ENCODE peak calls at places on chromosomes 12 and 14, in nine cellular contexts. One of them, this sample, is unnamed.

GRCh38 chr12:89087149-89087834 is 265.0 kb downstream of the DUSP6 start:
- DNase-seq in ovary: no peak
- DNase-seq in stomach: peak; percentile 75
- DNase-seq in cardiac muscle cell: no peak
- DNase-seq in left ventricle myocardium inferior: no peak
- DNase-seq in BE2C: no peak
- DNase-seq in body of pancreas: no peak
- DNase-seq in IMR-90: no peak
- DNase-seq in heart right ventricle: no peak
- DNase-seq in this sample: no peak

GRCh38 chr12:34297790-34298164 is 275.5 kb downstream of the ALG10 start:
- DNase-seq in cardiac muscle cell: no peak
- DNase-seq in stomach: no peak
- DNase-seq in ovary: no peak
- DNase-seq in IMR-90: no peak
- DNase-seq in left ventricle myocardium inferior: no peak
- DNase-seq in BE2C: peak; percentile 0
- DNase-seq in body of pancreas: no peak
- DNase-seq in heart right ventricle: no peak
- DNase-seq in this sample: no peak

GRCh38 chr14:67622675-67623074 is 3.0 kb downstream of the ARG2 start:
- DNase-seq in ovary: no peak
- DNase-seq in cardiac muscle cell: peak; percentile 92
- DNase-seq in heart right ventricle: peak; percentile 23
- DNase-seq in BE2C: no peak
- DNase-seq in stomach: no peak
- DNase-seq in IMR-90: peak; percentile 85
- DNase-seq in body of pancreas: no peak
- DNase-seq in left ventricle myocardium inferior: no peak
- DNase-seq in this sample: no peak

GRCh38 chr12:54004841-54005530 is 3.8 kb upstream of the HOXC8 start:
- DNase-seq in heart right ventricle: no peak
- DNase-seq in body of pancreas: no peak
- DNase-seq in stomach: no peak
- DNase-seq in left ventricle myocardium inferior: no peak
- DNase-seq in ovary: no peak
- DNase-seq in BE2C: no peak
- DNase-seq in cardiac muscle cell: no peak
- DNase-seq in IMR-90: no peak
- DNase-seq in this sample: no peak

GRCh38 chr14:24367506-24368214 is at the start of gene NFATC4:
- DNase-seq in BE2C: peak; percentile 89
- DNase-seq in cardiac muscle cell: peak; percentile 98
- DNase-seq in ovary: peak; percentile 95
- DNase-seq in stomach: peak; percentile 70
- DNase-seq in body of pancreas: peak; percentile 73
- DNase-seq in left ventricle myocardium inferior: peak; percentile 75
- DNase-seq in heart right ventricle: peak; percentile 89
- DNase-seq in IMR-90: peak; percentile 96
- DNase-seq in this sample: peak; percentile 83

GRCh38 chr12:29818925-29819324 is 35.2 kb upstream of the TMTC1 start:
- DNase-seq in IMR-90: no peak
- DNase-seq in heart right ventricle: peak; percentile 55
- DNase-seq in cardiac muscle cell: peak; percentile 22
- DNase-seq in BE2C: peak; percentile 50
- DNase-seq in left ventricle myocardium inferior: peak; percentile 61
- DNase-seq in ovary: no peak
- DNase-seq in stomach: no peak
- DNase-seq in body of pancreas: no peak
- DNase-seq in this sample: no peak

GRCh38 chr12:101038289-101038871 is 171.7 kb downstream of the SLC5A8 start:
- DNase-seq in BE2C: no peak
- DNase-seq in left ventricle myocardium inferior: no peak
- DNase-seq in stomach: no peak
- DNase-seq in IMR-90: peak; percentile 19
- DNase-seq in cardiac muscle cell: peak; percentile 53
- DNase-seq in body of pancreas: no peak
- DNase-seq in heart right ventricle: no peak
- DNase-seq in ovary: no peak
- DNase-seq in this sample: no peak

GRCh38 chr14:105071326-105071725 is 6.1 kb upstream of the GPR132 start:
- DNase-seq in cardiac muscle cell: no peak
- DNase-seq in body of pancreas: no peak
- DNase-seq in heart right ventricle: no peak
- DNase-seq in stomach: no peak
- DNase-seq in ovary: no peak
- DNase-seq in IMR-90: no peak
- DNase-seq in BE2C: no peak
- DNase-seq in left ventricle myocardium inferior: no peak
- DNase-seq in this sample: no peak

GRCh38 chr14:93943052-93943451 is 15.9 kb downstream of the FAM181A start:
- DNase-seq in left ventricle myocardium inferior: no peak
- DNase-seq in IMR-90: peak; percentile 78
- DNase-seq in ovary: no peak
- DNase-seq in heart right ventricle: no peak
- DNase-seq in BE2C: no peak
- DNase-seq in cardiac muscle cell: no peak
- DNase-seq in stomach: no peak
- DNase-seq in body of pancreas: no peak
- DNase-seq in this sample: no peak

GRCh38 chr14:80867091-80867490 is 74.4 kb downstream of the CEP128 start:
- DNase-seq in IMR-90: peak; percentile 31
- DNase-seq in heart right ventricle: no peak
- DNase-seq in body of pancreas: no peak
- DNase-seq in stomach: no peak
- DNase-seq in BE2C: no peak
- DNase-seq in left ventricle myocardium inferior: no peak
- DNase-seq in cardiac muscle cell: no peak
- DNase-seq in ovary: no peak
- DNase-seq in this sample: no peak

GRCh38 chr14:80865565-80865964 is 76.0 kb downstream of the CEP128 start:
- DNase-seq in BE2C: no peak
- DNase-seq in left ventricle myocardium inferior: no peak
- DNase-seq in body of pancreas: no peak
- DNase-seq in ovary: no peak
- DNase-seq in stomach: no peak
- DNase-seq in IMR-90: no peak
- DNase-seq in cardiac muscle cell: no peak
- DNase-seq in heart right ventricle: no peak
- DNase-seq in this sample: no peak

GRCh38 chr14:80867798-80868197 is 73.7 kb downstream of the CEP128 start:
- DNase-seq in cardiac muscle cell: no peak
- DNase-seq in IMR-90: no peak
- DNase-seq in stomach: no peak
- DNase-seq in BE2C: no peak
- DNase-seq in body of pancreas: no peak
- DNase-seq in ovary: no peak
- DNase-seq in heart right ventricle: no peak
- DNase-seq in left ventricle myocardium inferior: no peak
- DNase-seq in this sample: no peak

GRCh38 chr14:80862983-80863382 is 78.6 kb downstream of the CEP128 start:
- DNase-seq in body of pancreas: no peak
- DNase-seq in BE2C: no peak
- DNase-seq in left ventricle myocardium inferior: no peak
- DNase-seq in stomach: no peak
- DNase-seq in IMR-90: no peak
- DNase-seq in heart right ventricle: no peak
- DNase-seq in cardiac muscle cell: peak; percentile 5
- DNase-seq in ovary: no peak
- DNase-seq in this sample: no peak
- TF ChIP-seq CTCF in body of pancreas: no peak
- TF ChIP-seq CTCF in BE2C: peak; percentile 20
- TF ChIP-seq CTCF in left ventricle myocardium inferior: no peak
- TF ChIP-seq CTCF in stomach: no peak
- TF ChIP-seq CTCF in IMR-90: peak; percentile 47
- TF ChIP-seq CTCF in heart right ventricle: no peak
- TF ChIP-seq CTCF in cardiac muscle cell: peak; percentile 35
- TF ChIP-seq CTCF in ovary: no peak
- TF ChIP-seq CTCF in this sample: no peak

GRCh38 chr12:106495354-106495965 is 87.3 kb upstream of the RFX4 start:
- DNase-seq in ovary: no peak
- DNase-seq in IMR-90: no peak
- DNase-seq in body of pancreas: no peak
- DNase-seq in cardiac muscle cell: no peak
- DNase-seq in heart right ventricle: no peak
- DNase-seq in stomach: no peak
- DNase-seq in left ventricle myocardium inferior: no peak
- DNase-seq in BE2C: no peak
- DNase-seq in this sample: no peak
- H3K4me1 ChIP-seq in ovary: no peaks in the 10 kb centered on the region
- H3K4me1 ChIP-seq in IMR-90: no peaks in the 10 kb centered on the region
- H3K4me1 ChIP-seq in body of pancreas: no peaks in the 10 kb centered on the region
- H3K4me1 ChIP-seq in cardiac muscle cell: no peaks in the 10 kb centered on the region
- H3K4me1 ChIP-seq in heart right ventricle: no peaks in the 10 kb centered on the region
- H3K4me1 ChIP-seq in stomach: no peaks in the 10 kb centered on the region
- H3K4me1 ChIP-seq in left ventricle myocardium inferior: peaks cover 9% of the 10 kb centered on the region
- H3K4me1 ChIP-seq in BE2C: no peaks in the 10 kb centered on the region
- H3K4me1 ChIP-seq in this sample: no peaks in the 10 kb centered on the region

DNA sequence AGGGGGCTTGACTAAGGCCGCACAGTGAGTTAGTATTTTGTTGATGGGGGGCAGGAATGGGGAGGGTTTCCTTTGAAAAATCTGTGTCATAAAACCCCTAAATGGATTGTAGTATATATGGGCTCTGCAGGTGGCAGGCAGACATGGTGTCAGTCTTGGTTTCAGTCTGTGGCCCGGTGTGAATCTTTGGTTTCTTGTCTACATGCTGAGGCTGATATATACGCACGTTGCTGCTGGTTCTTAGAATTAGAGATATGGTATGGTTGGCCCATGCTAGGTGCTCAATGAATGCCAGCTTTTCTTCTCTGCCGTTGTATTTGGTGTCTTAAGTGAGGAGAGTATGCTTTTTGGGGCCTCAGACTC is 73.1 kb downstream of the TSPAN9 start:
- DNase-seq in cardiac muscle cell: no peak
- DNase-seq in stomach: no peak
- DNase-seq in heart right ventricle: no peak
- DNase-seq in BE2C: no peak
- DNase-seq in left ventricle myocardium inferior: no peak
- DNase-seq in ovary: no peak
- DNase-seq in body of pancreas: no peak
- DNase-seq in IMR-90: no peak
- DNase-seq in this sample: no peak
- H3K4me3 ChIP-seq in cardiac muscle cell: no peak overlapping the region
- H3K4me3 ChIP-seq in stomach: no peak overlapping the region
- H3K4me3 ChIP-seq in heart right ventricle: no peak overlapping the region
- H3K4me3 ChIP-seq in BE2C: no peak overlapping the region
- H3K4me3 ChIP-seq in left ventricle myocardium inferior: peak overlapping the region; percentile 24
- H3K4me3 ChIP-seq in ovary: no peak overlapping the region
- H3K4me3 ChIP-seq in body of pancreas: no peak overlapping the region
- H3K4me3 ChIP-seq in IMR-90: no peak overlapping the region
- H3K4me3 ChIP-seq in this sample: no peak overlapping the region

GRCh38 chr12:56271031-56271430 is 4.3 kb downstream of the COQ10A start:
- DNase-seq in stomach: no peak
- DNase-seq in cardiac muscle cell: peak; percentile 38
- DNase-seq in BE2C: no peak
- DNase-seq in left ventricle myocardium inferior: no peak
- DNase-seq in heart right ventricle: peak; percentile 21
- DNase-seq in IMR-90: peak; percentile 31
- DNase-seq in body of pancreas: no peak
- DNase-seq in ovary: no peak
- DNase-seq in this sample: no peak
- TF ChIP-seq CTCF in stomach: no peak
- TF ChIP-seq CTCF in cardiac muscle cell: peak; percentile 53
- TF ChIP-seq CTCF in BE2C: peak; percentile 68
- TF ChIP-seq CTCF in left ventricle myocardium inferior: peak; percentile 53
- TF ChIP-seq CTCF in heart right ventricle: peak; percentile 13
- TF ChIP-seq CTCF in IMR-90: peak; percentile 44
- TF ChIP-seq CTCF in body of pancreas: no peak
- TF ChIP-seq CTCF in ovary: no peak
- TF ChIP-seq CTCF in this sample: peak; percentile 54

GRCh38 chr12:66304296-66304915 is 2.1 kb downstream of the HELB start:
- DNase-seq in heart right ventricle: no peak
- DNase-seq in cardiac muscle cell: no peak
- DNase-seq in BE2C: no peak
- DNase-seq in body of pancreas: no peak
- DNase-seq in IMR-90: no peak
- DNase-seq in ovary: no peak
- DNase-seq in left ventricle myocardium inferior: no peak
- DNase-seq in stomach: no peak
- DNase-seq in this sample: no peak
- H3K4me1 ChIP-seq in heart right ventricle: peaks cover 40% of the 10 kb centered on the region
- H3K4me1 ChIP-seq in cardiac muscle cell: no peaks in the 10 kb centered on the region
- H3K4me1 ChIP-seq in BE2C: no peaks in the 10 kb centered on the region
- H3K4me1 ChIP-seq in body of pancreas: peaks cover 16% of the 10 kb centered on the region
- H3K4me1 ChIP-seq in IMR-90: no peaks in the 10 kb centered on the region
- H3K4me1 ChIP-seq in ovary: peaks cover 5% of the 10 kb centered on the region
- H3K4me1 ChIP-seq in left ventricle myocardium inferior: peaks cover 28% of the 10 kb centered on the region
- H3K4me1 ChIP-seq in stomach: peaks cover 7% of the 10 kb centered on the region
- H3K4me1 ChIP-seq in this sample: peaks cover 15% of the 10 kb centered on the region

GRCh38 chr12:8661751-8662150 is 875 bp downstream of the MFAP5 start:
- DNase-seq in body of pancreas: no peak
- DNase-seq in stomach: no peak
- DNase-seq in IMR-90: no peak
- DNase-seq in BE2C: no peak
- DNase-seq in ovary: no peak
- DNase-seq in left ventricle myocardium inferior: no peak
- DNase-seq in heart right ventricle: no peak
- DNase-seq in cardiac muscle cell: no peak
- DNase-seq in this sample: no peak
- H3K4me3 ChIP-seq in body of pancreas: no peak overlapping the region
- H3K4me3 ChIP-seq in stomach: no peak overlapping the region
- H3K4me3 ChIP-seq in IMR-90: no peak overlapping the region
- H3K4me3 ChIP-seq in BE2C: no peak overlapping the region
- H3K4me3 ChIP-seq in ovary: no peak overlapping the region
- H3K4me3 ChIP-seq in left ventricle myocardium inferior: peak overlapping the region; percentile 55
- H3K4me3 ChIP-seq in heart right ventricle: peak overlapping the region; percentile 18
- H3K4me3 ChIP-seq in cardiac muscle cell: no peak overlapping the region
- H3K4me3 ChIP-seq in this sample: peak overlapping the region; percentile 23

GRCh38 chr14:21104448-21105060 is 3.7 kb downstream of the TMEM253 start:
- DNase-seq in BE2C: peak; percentile 84
- DNase-seq in cardiac muscle cell: peak; percentile 88
- DNase-seq in left ventricle myocardium inferior: peak; percentile 78
- DNase-seq in ovary: peak; percentile 77
- DNase-seq in heart right ventricle: peak; percentile 73
- DNase-seq in IMR-90: peak; percentile 77
- DNase-seq in stomach: peak; percentile 83
- DNase-seq in body of pancreas: peak; percentile 78
- DNase-seq in this sample: peak; percentile 90

GRCh38 chr14:21101802-21102413 is 1.0 kb downstream of the TMEM253 start:
- DNase-seq in ovary: no peak
- DNase-seq in BE2C: no peak
- DNase-seq in cardiac muscle cell: no peak
- DNase-seq in body of pancreas: no peak
- DNase-seq in left ventricle myocardium inferior: no peak
- DNase-seq in IMR-90: no peak
- DNase-seq in heart right ventricle: no peak
- DNase-seq in stomach: no peak
- DNase-seq in this sample: no peak

GRCh38 chr14:21102472-21103164 is 1.8 kb downstream of the TMEM253 start:
- DNase-seq in ovary: no peak
- DNase-seq in cardiac muscle cell: peak; percentile 13
- DNase-seq in left ventricle myocardium inferior: no peak
- DNase-seq in heart right ventricle: no peak
- DNase-seq in stomach: no peak
- DNase-seq in BE2C: no peak
- DNase-seq in body of pancreas: no peak
- DNase-seq in IMR-90: no peak
- DNase-seq in this sample: no peak

GRCh38 chr14:21103710-21104447 is 3.0 kb downstream of the TMEM253 start:
- DNase-seq in cardiac muscle cell: peak; percentile 98
- DNase-seq in IMR-90: peak; percentile 94
- DNase-seq in left ventricle myocardium inferior: peak; percentile 97
- DNase-seq in stomach: peak; percentile 96
- DNase-seq in heart right ventricle: peak; percentile 97
- DNase-seq in BE2C: peak; percentile 96
- DNase-seq in body of pancreas: peak; percentile 96
- DNase-seq in ovary: peak; percentile 97
- DNase-seq in this sample: peak; percentile 98

GRCh38 chr14:21103165-21103709 is 2.4 kb downstream of the TMEM253 start:
- DNase-seq in left ventricle myocardium inferior: no peak
- DNase-seq in body of pancreas: no peak
- DNase-seq in stomach: no peak
- DNase-seq in cardiac muscle cell: no peak
- DNase-seq in ovary: no peak
- DNase-seq in BE2C: no peak
- DNase-seq in heart right ventricle: no peak
- DNase-seq in IMR-90: no peak
- DNase-seq in this sample: no peak
- TF ChIP-seq CTCF in left ventricle myocardium inferior: no peak
- TF ChIP-seq CTCF in body of pancreas: no peak
- TF ChIP-seq CTCF in stomach: no peak
- TF ChIP-seq CTCF in cardiac muscle cell: no peak
- TF ChIP-seq CTCF in ovary: no peak
- TF ChIP-seq CTCF in BE2C: no peak
- TF ChIP-seq CTCF in heart right ventricle: no peak
- TF ChIP-seq CTCF in IMR-90: no peak
- TF ChIP-seq CTCF in this sample: no peak

This sample was measured in right atrium auricular region.